ENCODE peak calls at places on chromosomes 5 and 9, in nine cellular contexts. K is HFF-Myc, W is heart right ventricle, I is PC-3, H is keratinocyte, J is neural crest cell, O is endothelial cell, M is progenitor cell of endocrine pancreas, L is cardiac fibroblast. G is an unnamed sample.

GRCh38 chr5:56816546-56817081 is 1.3 kb downstream of the MAP3K1 start:
- DNase-seq in J (peak), W (peak), O (peak), L (peak), M (peak), H (no peak), K (no peak), I (peak), G (peak)

GRCh38 chr9:6759114-6759977 is 1.6 kb downstream of the KDM4C start:
- DNase-seq in O (no peak), M (no peak), I (peak), K (peak), H (no peak), L (peak), J (no peak), W (no peak), G (peak)

GRCh38 chr9:132585954-132586829 is 3.8 kb downstream of the BARHL1 start:
- DNase-seq in I (no peak), H (no peak), M (no peak), J (no peak), W (no peak), L (no peak), O (no peak), K (no peak), G (no peak)

GRCh38 chr5:38755171-38755570 is 90.6 kb upstream of the OSMR start:
- DNase-seq in M (no peak), O (no peak), H (no peak), W (no peak), L (peak), K (no peak), J (no peak), I (peak), G (no peak)

GRCh38 chr5:8396756-8397155 is 527.8 kb downstream of the MTRR start:
- DNase-seq in K (no peak), W (no peak), L (no peak), I (peak), H (no peak), M (no peak), O (no peak), J (no peak), G (no peak)

GRCh38 chr9:111039203-111039907 is 1.1 kb upstream of the LPAR1 start:
- DNase-seq in W (no peak), K (no peak), M (peak), J (no peak), L (no peak), I (no peak), O (peak), H (no peak), G (peak)

GRCh38 chr5:82723168-82723567 is 354.0 kb downstream of the TMEM167A start:
- DNase-seq in K (no peak), J (no peak), M (no peak), L (no peak), H (no peak), O (no peak), I (no peak), W (no peak), G (no peak)

GRCh38 chr5:88694087-88694703 is 188.8 kb downstream of the MEF2C start:
- DNase-seq in H (no peak), M (no peak), O (no peak), W (no peak), L (no peak), J (no peak), K (no peak), I (no peak), G (no peak)

GRCh38 chr5:9545959-9546851 is at the start of gene SEMA5A:
- DNase-seq in H (no peak), L (peak), K (no peak), W (peak), O (peak), I (peak), J (peak), M (peak), G (peak)

GRCh38 chr5:3305432-3305831 is 290.2 kb upstream of the IRX1 start:
- DNase-seq in O (no peak), H (no peak), J (no peak), I (no peak), K (no peak), L (no peak), W (no peak), M (no peak), G (no peak)

GRCh38 chr9:28808042-28808441 is 1234.8 kb upstream of the C9orf72 start:
- DNase-seq in W (no peak), O (no peak), K (no peak), H (no peak), J (no peak), I (peak), L (peak), M (no peak), G (no peak)

GRCh38 chr5:173197375-173197891 is 37.6 kb downstream of the NKX2-5 start:
- DNase-seq in I (no peak), J (no peak), O (no peak), W (peak), M (no peak), L (no peak), H (no peak), K (no peak), G (no peak)

GRCh38 chr9:97982191-97982718 is 886 bp upstream of the ANP32B start:
- DNase-seq in K (no peak), I (no peak), W (no peak), O (no peak), L (no peak), M (no peak), J (no peak), H (no peak), G (no peak)

GRCh38 chr5:79229357-79230174 is 6.4 kb upstream of the JMY start:
- DNase-seq in H (peak), W (no peak), L (no peak), O (no peak), I (peak), K (peak), M (no peak), J (no peak), G (peak)

GRCh38 chr9:83238871-83239624 is 176.1 kb upstream of the RASEF start:
- DNase-seq in O (no peak), H (no peak), J (no peak), W (peak), K (no peak), L (peak), I (no peak), M (no peak), G (no peak)

GRCh38 chr5:125660231-125660895 is 762.8 kb upstream of the GRAMD2B start:
- DNase-seq in J (no peak), L (peak), O (no peak), K (no peak), W (no peak), M (no peak), I (no peak), H (no peak), G (no peak)

GRCh38 chr5:148342371-148343048 is 7.2 kb downstream of the SPINK9 start:
- DNase-seq in I (peak), L (no peak), W (no peak), O (no peak), M (no peak), K (no peak), J (no peak), H (no peak), G (no peak)
- TF ChIP-seq CTCF in I (no peak), L (no peak), W (no peak), O (no peak), M (no peak), K (no peak), J (no peak), H (no peak), G (no peak)

DNA sequence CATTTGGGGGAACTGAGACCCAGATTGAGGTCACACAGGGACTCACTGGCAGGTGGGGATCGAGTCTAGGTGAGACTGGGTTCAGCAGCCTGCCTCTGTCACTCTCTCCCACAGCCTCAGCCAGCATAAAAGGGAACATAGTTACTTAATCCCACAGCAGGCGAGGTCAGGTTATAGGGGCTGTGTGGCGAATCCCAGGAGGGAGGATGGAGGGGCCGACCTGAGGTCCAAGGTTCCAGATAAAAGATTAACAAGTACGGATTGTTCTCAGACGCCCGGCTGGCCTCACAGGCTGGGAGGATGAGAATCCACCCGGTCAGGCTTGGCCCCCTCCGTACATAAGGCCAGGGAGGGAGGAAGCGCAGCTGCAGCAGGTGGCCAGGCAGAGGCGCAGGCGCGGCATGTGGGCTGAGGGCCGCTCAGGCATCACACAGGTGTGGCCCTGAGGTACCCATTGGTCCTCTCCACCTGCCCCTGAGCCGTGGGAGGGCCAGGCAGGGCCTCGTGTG is 3.3 kb downstream of the SUSD3 start:
- DNase-seq in I (no peak), L (no peak), O (no peak), J (no peak), K (no peak), W (no peak), H (no peak), M (no peak), G (peak)
- TF ChIP-seq CTCF in I (no peak), L (no peak), O (no peak), J (no peak), K (no peak), W (no peak), H (no peak), M (no peak), G (no peak)

DNA sequence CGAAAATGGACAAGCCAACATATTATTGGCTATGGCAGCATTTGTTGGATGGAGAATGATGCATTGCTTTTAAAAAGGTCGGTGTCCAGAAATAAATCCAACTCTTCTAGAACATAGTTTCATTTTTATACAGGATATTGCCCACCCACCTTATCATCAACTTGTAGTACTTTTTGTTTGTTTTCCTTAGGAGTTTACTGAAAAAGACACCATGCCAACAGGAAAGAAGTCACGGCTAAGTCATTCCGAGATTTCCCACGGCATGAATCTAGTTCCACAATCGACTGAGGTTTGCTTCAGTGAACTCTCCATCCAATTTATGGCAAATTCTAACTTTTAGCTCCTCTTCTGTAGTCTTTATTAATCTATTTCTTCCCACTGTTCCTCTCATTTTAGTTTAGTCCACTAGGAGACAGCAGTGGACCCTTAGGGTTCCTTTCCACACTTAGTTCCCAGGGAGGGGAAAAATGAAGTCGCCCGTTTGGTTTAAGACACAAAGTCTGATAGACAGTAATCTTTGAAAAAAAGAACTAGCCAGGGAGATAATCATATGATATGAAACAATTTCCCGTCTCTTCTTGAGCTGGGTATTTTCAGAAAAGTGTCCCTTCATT is 237.5 kb downstream of the AP3B1 start:
- DNase-seq in M (no peak), L (peak), H (no peak), I (peak), W (no peak), O (no peak), K (no peak), J (no peak), G (no peak)
- TF ChIP-seq CTCF in M (peak), L (peak), H (no peak), I (peak), W (no peak), O (no peak), K (peak), J (peak), G (no peak)

GRCh38 chr5:123273984-123274383 is 149.2 kb downstream of the CEP120 start:
- DNase-seq in J (no peak), M (no peak), W (no peak), I (peak), K (no peak), H (no peak), O (no peak), L (no peak), G (no peak)
- TF ChIP-seq CTCF in J (peak), M (peak), W (no peak), I (peak), K (no peak), H (peak), O (no peak), L (no peak), G (no peak)

DNA sequence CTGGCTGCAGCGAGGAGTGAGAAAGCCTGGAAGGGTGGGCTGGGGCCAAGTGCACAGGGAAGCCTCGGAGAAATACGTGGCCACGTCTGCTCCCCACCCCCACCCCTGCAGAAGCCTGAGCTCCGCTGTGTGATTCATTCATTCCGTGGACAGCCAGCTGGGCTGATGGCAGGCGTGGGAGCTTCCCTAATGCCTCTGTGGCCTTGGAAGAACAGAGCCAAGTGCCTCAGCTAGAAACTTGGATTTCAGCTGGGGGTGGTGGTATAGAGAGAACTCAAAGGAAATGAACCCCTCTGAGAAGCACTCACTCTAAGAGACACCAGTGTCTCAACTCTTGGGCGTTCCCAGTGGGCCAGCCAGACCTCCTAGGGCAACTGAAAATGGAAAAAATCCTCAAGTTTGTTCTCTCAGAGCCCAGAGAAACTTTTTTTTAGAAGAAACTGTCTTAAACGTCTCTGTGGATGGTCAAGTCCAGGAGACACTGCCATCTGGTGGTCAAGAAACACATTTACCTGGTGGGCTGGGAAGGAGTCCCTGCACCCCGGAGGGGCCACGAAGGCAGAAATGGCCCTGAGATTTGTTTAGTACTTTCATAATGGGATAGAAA is 18.0 kb downstream of the ATOX1 start:
- DNase-seq in M (peak), H (no peak), W (peak), J (peak), O (peak), I (peak), L (peak), K (peak), G (peak)
- TF ChIP-seq CTCF in M (peak), H (peak), W (peak), J (peak), O (peak), I (peak), L (peak), K (peak), G (peak)

G was measured in GM20000.